ENCODE peak calls at places on chromosomes 3 and 15, in seven cellular contexts. O is Peyer's patch, U is transverse colon, I is heart left ventricle, D is NB4, N is stomach, B is spleen. A is an unnamed sample.

GRCh38 chr3:71514621-71515020 is 68.9 kb downstream of the FOXP1 start:
- DNase-seq in D (no peak), I (no peak), O (no peak), U (no peak), B (no peak), N (no peak), A (no peak)

GRCh38 chr3:194395767-194396527 is 3.1 kb downstream of the GP5 start:
- DNase-seq in D (no peak), B (peak; percentile 78), O (no peak), U (peak; percentile 41), N (no peak), I (peak; percentile 33), A (peak; percentile 75)

GRCh38 chr3:105523496-105523895 is 156.8 kb downstream of the ALCAM start:
- DNase-seq in U (no peak), N (no peak), I (no peak), D (no peak), B (no peak), O (no peak), A (no peak)

GRCh38 chr3:57557088-57557537 is 1.0 kb downstream of the PDE12 start:
- DNase-seq in O (peak; percentile 57), D (peak; percentile 73), B (no peak), I (no peak), N (peak; percentile 34), U (peak; percentile 29), A (no peak)

GRCh38 chr15:57231559-57231958 is 144.7 kb upstream of the CGNL1 start:
- DNase-seq in U (no peak), B (no peak), N (no peak), O (no peak), I (no peak), D (no peak), A (no peak)

GRCh38 chr3:197460639-197461038 is 95.1 kb downstream of the BDH1 start:
- DNase-seq in U (no peak), D (no peak), N (no peak), O (no peak), B (no peak), I (no peak), A (no peak)

GRCh38 chr3:2595486-2595885 is 496.8 kb downstream of the CNTN4 start:
- DNase-seq in I (no peak), D (no peak), N (no peak), B (no peak), O (no peak), U (no peak), A (no peak)

GRCh38 chr3:135633078-135633477 is 332.4 kb upstream of the PPP2R3A start:
- DNase-seq in B (no peak), U (no peak), I (no peak), N (no peak), O (no peak), D (no peak), A (no peak)

GRCh38 chr3:154152741-154153140 is 31.6 kb downstream of the ARHGEF26 start:
- DNase-seq in N (no peak), U (no peak), I (no peak), B (no peak), O (no peak), D (no peak), A (no peak)

GRCh38 chr3:12350151-12350813 is 61.4 kb downstream of the PPARG start:
- DNase-seq in O (no peak), B (no peak), I (no peak), U (no peak), N (peak; percentile 57), D (peak; percentile 94), A (peak; percentile 74)

GRCh38 chr3:12979947-12980487 is 93.2 kb downstream of the IQSEC1 start:
- DNase-seq in N (no peak), B (peak; percentile 37), I (no peak), O (no peak), U (no peak), D (no peak), A (no peak)

GRCh38 chr3:36957072-36957471 is 12.2 kb upstream of the TRANK1 start:
- DNase-seq in D (no peak), U (no peak), O (no peak), N (no peak), B (no peak), I (no peak), A (no peak)
- TF ChIP-seq CTCF in D (peak; percentile 14), U (no peak), O (no peak), N (no peak), B (no peak), I (no peak), A (no peak)

DNA sequence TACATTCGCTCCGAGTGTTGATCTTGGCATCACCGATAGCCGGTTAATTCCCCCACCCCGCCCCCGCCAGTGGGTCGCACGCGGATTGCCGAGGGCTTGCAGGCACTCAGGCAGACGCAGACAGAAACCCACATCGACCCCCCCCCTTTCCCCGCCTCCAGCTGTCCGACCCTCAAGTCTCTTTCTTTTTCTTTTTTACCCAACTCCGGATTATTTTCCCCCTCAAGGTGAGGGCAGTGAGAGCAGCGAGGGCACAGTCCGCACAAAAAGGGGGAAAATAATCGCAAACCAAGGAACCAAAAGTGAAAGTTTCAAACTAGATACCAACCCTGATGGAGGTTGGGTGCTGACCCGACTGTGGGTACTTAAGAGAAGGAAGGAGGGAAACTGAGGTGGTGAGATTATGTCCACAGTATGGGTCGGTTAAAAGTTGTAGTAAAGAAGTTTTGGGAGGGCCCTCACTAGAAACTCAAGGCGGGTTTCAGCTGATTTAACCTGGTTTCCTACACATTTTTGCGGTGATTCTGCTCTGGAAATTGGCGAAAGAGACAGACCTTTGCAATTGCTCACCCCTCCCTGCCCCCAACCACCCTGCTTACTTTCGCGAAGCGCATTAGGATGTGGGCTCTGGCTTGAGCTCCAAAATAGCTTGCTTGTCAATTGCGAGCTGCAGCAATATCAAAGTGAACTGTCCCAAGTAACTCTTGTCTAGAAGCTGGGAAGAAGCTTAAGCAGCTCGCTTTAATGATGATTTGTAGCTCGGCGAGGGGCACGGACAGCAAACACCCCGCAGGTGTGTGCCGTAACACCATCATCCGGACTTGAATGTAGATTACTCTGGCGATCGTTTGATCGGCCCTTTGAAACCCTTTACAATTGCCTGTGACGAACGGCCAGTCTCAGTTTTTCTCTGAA is 15.7 kb downstream of the SOX2 start:
- DNase-seq in N (peak; percentile 40), B (no peak), I (no peak), O (no peak), D (no peak), U (no peak), A (no peak)
- H3K4me3 ChIP-seq in N (peak overlapping the region; percentile 49), B (peak overlapping the region; percentile 43), I (peak overlapping the region; percentile 32), O (peak overlapping the region; percentile 20), D (no peak overlapping the region), U (peak overlapping the region; percentile 23), A (peak overlapping the region; percentile 36)

GRCh38 chr3:15330031-15330596 is 2.3 kb downstream of the SH3BP5 start:
- DNase-seq in N (no peak), D (peak; percentile 91), B (no peak), U (peak; percentile 41), O (no peak), I (no peak), A (peak; percentile 91)
- TF ChIP-seq POLR2A in N (no peak), D (no peak), B (no peak), U (no peak), O (no peak), I (no peak), A (no peak)

GRCh38 chr15:69836526-69837230 is 261.0 kb downstream of the TLE3 start:
- DNase-seq in B (no peak), U (no peak), D (no peak), N (no peak), O (no peak), I (no peak), A (no peak)
- TF ChIP-seq CTCF in B (no peak), U (no peak), D (no peak), N (no peak), O (no peak), I (no peak), A (no peak)

GRCh38 chr15:65824031-65824743 is 32.1 kb upstream of the DENND4A start:
- DNase-seq in O (no peak), I (peak; percentile 36), D (peak; percentile 50), U (peak; percentile 58), N (peak; percentile 57), B (no peak), A (peak; percentile 76)

GRCh38 chr15:65818927-65819562 is 27.0 kb upstream of the DENND4A start:
- DNase-seq in O (no peak), I (no peak), U (no peak), N (no peak), B (no peak), D (no peak), A (no peak)

GRCh38 chr15:65819563-65819960 is 27.5 kb upstream of the DENND4A start:
- DNase-seq in I (no peak), U (no peak), B (no peak), D (no peak), N (no peak), O (no peak), A (no peak)

GRCh38 chr15:65824941-65825544 is 33.0 kb upstream of the DENND4A start:
- DNase-seq in B (no peak), D (no peak), N (no peak), U (no peak), I (no peak), O (no peak), A (peak; percentile 78)

DNA sequence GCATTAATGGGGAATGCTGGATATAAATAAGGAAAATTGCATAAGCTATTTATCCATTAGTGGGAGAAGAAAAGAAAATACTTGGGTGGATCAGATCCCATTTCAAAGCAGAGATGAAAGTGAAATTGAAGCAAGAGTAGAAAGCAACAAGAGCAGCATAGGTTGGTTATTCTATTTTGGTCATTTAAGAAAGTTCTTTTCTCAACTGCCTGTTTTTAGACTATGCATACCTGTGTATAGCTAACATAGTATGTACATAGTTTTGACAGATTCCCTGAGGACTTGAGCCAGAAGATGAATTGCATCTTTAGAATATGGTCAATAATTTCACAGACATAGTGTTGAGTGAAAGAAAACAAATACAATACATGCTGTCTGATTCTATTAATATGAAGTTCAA is 29.0 kb upstream of the DENND4A start:
- DNase-seq in O (no peak), B (no peak), N (no peak), I (no peak), D (no peak), U (no peak), A (no peak)
- H3K4me3 ChIP-seq in O (no peak overlapping the region), B (no peak overlapping the region), N (no peak overlapping the region), I (no peak overlapping the region), D (no peak overlapping the region), U (no peak overlapping the region), A (no peak overlapping the region)

GRCh38 chr3:53222183-53222901 is 33.5 kb downstream of the TKT start:
- DNase-seq in B (peak; percentile 69), U (no peak), D (no peak), I (no peak), N (no peak), O (no peak), A (no peak)
- TF ChIP-seq POLR2A in B (no peak), U (no peak), D (no peak), I (no peak), N (no peak), O (no peak), A (no peak)

A was measured in sigmoid colon.